ENCODE peak calls at places on chromosomes 5 and 9, in four cellular contexts. Y is lower lobe of right lung, K is ascending aorta, F is hepatocyte. A is an unnamed sample.

GRCh38 chr9:110370316-110370715 is 32.7 kb upstream of the TXNDC8 start:
- DNase-seq in Y (no peak), K (no peak), F (no peak), A (peak; percentile 87)

GRCh38 chr5:54944364-54944763 is 41.0 kb downstream of the ESM1 start:
- DNase-seq in Y (no peak), K (no peak), F (peak; percentile 27), A (peak; percentile 59)

GRCh38 chr9:89606567-89607311 is 1.9 kb downstream of the GADD45G start:
- DNase-seq in Y (peak; percentile 74), K (peak; percentile 77), F (peak; percentile 63), A (peak; percentile 69)

GRCh38 chr5:173568128-173568527 is 48.3 kb downstream of the BOD1 start:
- DNase-seq in Y (no peak), K (no peak), F (no peak), A (no peak)

GRCh38 chr9:129626944-129627297 is 958 bp downstream of the NTMT1 start:
- DNase-seq in Y (no peak), K (no peak), F (no peak), A (no peak)

GRCh38 chr5:39420482-39421145 is 4.2 kb downstream of the DAB2 start:
- DNase-seq in Y (peak; percentile 72), K (peak; percentile 92), F (peak; percentile 30), A (no peak)

GRCh38 chr5:147530801-147531389 is 21.0 kb upstream of the DPYSL3 start:
- DNase-seq in Y (no peak), K (no peak), F (no peak), A (peak; percentile 91)

GRCh38 chr5:392431-392988 is 50.5 kb upstream of the EXOC3 start:
- DNase-seq in Y (no peak), K (no peak), F (peak; percentile 20), A (no peak)

GRCh38 chr5:137142371-137143243 is 356.5 kb downstream of the SPOCK1 start:
- DNase-seq in Y (no peak), K (peak; percentile 85), F (peak; percentile 21), A (peak; percentile 95)

GRCh38 chr5:56607551-56607950 is 207.8 kb upstream of the MAP3K1 start:
- DNase-seq in Y (no peak), K (no peak), F (peak; percentile 43), A (peak; percentile 55)

GRCh38 chr9:18396102-18396728 is 77.7 kb upstream of the ADAMTSL1 start:
- DNase-seq in Y (no peak), K (no peak), F (no peak), A (no peak)

GRCh38 chr5:150058480-150059126 is 27.8 kb downstream of the CSF1R start:
- DNase-seq in Y (no peak), K (no peak), F (no peak), A (peak; percentile 69)

GRCh38 chr9:71079451-71079850 is 42.0 kb downstream of the TRPM3 start:
- DNase-seq in Y (no peak), K (no peak), F (peak; percentile 10), A (peak; percentile 6)

GRCh38 chr5:154395407-154396106 is 50.2 kb upstream of the SAP30L start:
- DNase-seq in Y (no peak), K (no peak), F (no peak), A (peak; percentile 89)

GRCh38 chr9:33946779-33947535 is 101.7 kb downstream of the UBAP2 start:
- DNase-seq in Y (no peak), K (no peak), F (no peak), A (peak; percentile 84)
- H3K27ac ChIP-seq in Y (no peak overlapping the region), K (peak overlapping the region; percentile 34), F (peak overlapping the region; percentile 39), A (peak overlapping the region; percentile 79)

GRCh38 chr5:104800440-104801048 is 1238.0 kb upstream of the NUDT12 start:
- DNase-seq in Y (no peak), K (no peak), F (no peak), A (no peak)
- TF ChIP-seq CTCF in Y (no peak), K (no peak), F (no peak), A (no peak)

GRCh38 chr9:95043826-95044225 is 273.7 kb downstream of the FANCC start:
- DNase-seq in Y (no peak), K (no peak), F (no peak), A (no peak)
- H3K27ac ChIP-seq in Y (no peak overlapping the region), K (peak overlapping the region; percentile 95), F (peak overlapping the region; percentile 96), A (peak overlapping the region; percentile 69)

DNA sequence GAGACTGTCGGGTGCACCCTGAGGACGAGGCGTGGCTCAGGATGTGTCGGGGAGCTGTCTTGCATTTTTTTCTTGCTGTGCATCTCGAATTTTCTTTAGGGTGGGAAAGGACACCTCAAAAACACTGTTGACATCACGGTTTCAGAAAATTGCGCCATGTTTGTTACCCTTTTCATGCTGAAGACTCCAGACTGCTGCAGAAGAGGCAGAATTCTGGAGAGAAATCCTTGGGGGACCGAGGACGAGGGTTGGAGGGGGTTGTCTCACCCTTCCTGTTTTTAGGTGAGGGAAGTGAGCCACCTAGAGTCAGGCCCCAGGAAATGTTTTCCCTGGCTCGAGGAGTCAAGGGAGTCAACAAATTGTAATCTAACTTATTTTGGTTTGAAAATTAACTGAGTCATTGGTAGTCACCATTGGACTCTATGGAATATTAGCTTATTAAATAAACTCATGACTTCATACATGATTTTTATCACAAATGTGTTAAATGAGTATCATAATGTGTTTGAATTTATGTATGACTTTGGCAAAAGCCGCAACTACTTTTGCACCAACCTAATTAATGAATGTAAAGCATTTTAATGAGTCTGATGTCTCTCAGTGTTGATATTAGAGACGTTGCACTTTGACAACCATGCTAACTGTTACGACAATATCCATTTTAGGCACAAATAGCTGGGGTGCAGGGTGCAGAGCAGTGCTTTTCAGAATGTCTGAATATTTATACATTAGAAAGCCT is 724 bp upstream of the LYSMD3 start:
- DNase-seq in Y (peak; percentile 56), K (peak; percentile 84), F (peak; percentile 83), A (peak; percentile 92)
- TF ChIP-seq CTCF in Y (peak; percentile 72), K (peak; percentile 50), F (peak; percentile 76), A (peak; percentile 92)

GRCh38 chr9:132813115-132813784 is 64.8 kb downstream of the AK8 start:
- DNase-seq in Y (no peak), K (no peak), F (no peak), A (no peak)

GRCh38 chr9:132814937-132815336 is 63.1 kb downstream of the AK8 start:
- DNase-seq in Y (no peak), K (no peak), F (no peak), A (no peak)

GRCh38 chr9:132823370-132824144 is 54.5 kb downstream of the AK8 start:
- DNase-seq in Y (no peak), K (no peak), F (no peak), A (no peak)

GRCh38 chr9:132820545-132820944 is 57.5 kb downstream of the AK8 start:
- DNase-seq in Y (no peak), K (no peak), F (no peak), A (no peak)

GRCh38 chr9:132818588-132818987 is 59.5 kb downstream of the AK8 start:
- DNase-seq in Y (no peak), K (no peak), F (no peak), A (no peak)
- H3K27ac ChIP-seq in Y (no peak overlapping the region), K (no peak overlapping the region), F (no peak overlapping the region), A (no peak overlapping the region)

GRCh38 chr5:65076251-65076869 is 307.6 kb downstream of the CWC27 start:
- DNase-seq in Y (peak; percentile 65), K (peak; percentile 70), F (peak; percentile 63), A (peak; percentile 51)
- TF ChIP-seq CTCF in Y (peak; percentile 29), K (no peak), F (peak; percentile 23), A (no peak)

DNA sequence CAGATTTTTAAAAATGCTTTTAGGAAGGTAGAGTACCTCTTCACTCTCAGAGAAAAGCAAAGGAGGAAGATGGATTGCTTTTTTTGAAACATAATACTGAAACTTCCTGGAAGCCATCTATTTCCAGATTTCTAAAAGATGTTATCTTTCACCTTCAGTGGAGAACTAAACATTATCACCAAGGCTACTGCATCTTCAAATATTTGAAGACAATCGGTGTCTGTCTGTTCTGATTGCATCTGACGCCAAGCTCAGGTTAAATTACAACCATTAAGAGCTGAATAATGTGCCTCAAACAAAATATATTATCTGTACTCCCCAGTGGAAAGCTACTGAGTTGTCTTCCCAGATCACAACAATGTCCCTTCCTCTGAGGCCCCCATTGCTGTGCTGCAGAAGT is 342.4 kb downstream of the PLK2 start:
- DNase-seq in Y (no peak), K (no peak), F (no peak), A (no peak)
- H3K27ac ChIP-seq in Y (no peak overlapping the region), K (no peak overlapping the region), F (no peak overlapping the region), A (no peak overlapping the region)